ENCODE peak calls at places on chromosomes 6 and 20, in eight cellular contexts. H, X, U, J, D, F, R and B are unnamed samples.

GRCh38 chr6:38720295-38720694 is 5.2 kb downstream of the DNAH8 start:
- DNase-seq in F (no peak), H (no peak), D (no peak), U (no peak), R (no peak), J (no peak), X (no peak), B (no peak)

GRCh38 chr20:38113401-38114325 is 51.4 kb downstream of the TGM2 start:
- DNase-seq in H (no peak), F (no peak), D (no peak), R (no peak), X (no peak), U (no peak), J (peak; percentile 36), B (peak; percentile 55)

GRCh38 chr6:5521322-5521721 is 260.0 kb downstream of the FARS2 start:
- DNase-seq in H (no peak), J (no peak), D (no peak), X (no peak), U (no peak), F (no peak), R (no peak), B (no peak)

GRCh38 chr20:62782149-62782892 is 14.0 kb upstream of the MRGBP start:
- DNase-seq in D (no peak), U (no peak), H (no peak), J (no peak), F (no peak), R (no peak), X (no peak), B (no peak)

GRCh38 chr20:32706486-32706885 is 32.7 kb upstream of the C20orf203 start:
- DNase-seq in U (no peak), J (no peak), D (no peak), R (no peak), X (no peak), H (no peak), F (no peak), B (no peak)

GRCh38 chr6:159038914-159039884 is 5.6 kb downstream of the TAGAP start:
- DNase-seq in X (no peak), R (no peak), F (no peak), H (no peak), U (no peak), J (no peak), D (no peak), B (no peak)

GRCh38 chr6:104940881-104941693 is 15.8 kb upstream of the LIN28B start:
- DNase-seq in X (no peak), R (no peak), U (peak; percentile 10), J (no peak), F (no peak), H (no peak), D (peak; percentile 65), B (no peak)

GRCh38 chr6:13767121-13767794 is 47.1 kb downstream of the MCUR1 start:
- DNase-seq in U (peak; percentile 52), J (no peak), F (no peak), D (peak; percentile 59), H (no peak), R (no peak), X (peak; percentile 65), B (no peak)

GRCh38 chr6:32639440-32640394 is 2.5 kb downstream of the HLA-DQA1 start:
- DNase-seq in F (no peak), R (no peak), H (no peak), U (no peak), J (no peak), D (no peak), X (no peak), B (no peak)

GRCh38 chr6:73610444-73611275 is 43.1 kb downstream of the SLC17A5 start:
- DNase-seq in D (no peak), F (no peak), X (no peak), U (peak; percentile 56), J (no peak), R (peak; percentile 53), H (no peak), B (peak; percentile 62)

GRCh38 chr6:148935705-148936306 is 189.0 kb downstream of the UST start:
- DNase-seq in D (no peak), F (no peak), J (no peak), U (no peak), H (no peak), X (no peak), R (no peak), B (no peak)

GRCh38 chr20:59661621-59662020 is 57.3 kb downstream of the PHACTR3 start:
- DNase-seq in U (no peak), X (no peak), H (no peak), F (no peak), J (peak; percentile 14), R (no peak), D (no peak), B (no peak)

GRCh38 chr6:17473554-17473953 is 80.2 kb downstream of the CAP2 start:
- DNase-seq in D (no peak), J (no peak), R (no peak), U (no peak), H (no peak), F (no peak), X (no peak), B (peak; percentile 58)

GRCh38 chr6:46486186-46486585 is 5.1 kb downstream of the RCAN2 start:
- DNase-seq in X (no peak), R (no peak), D (no peak), F (no peak), U (no peak), J (no peak), H (no peak), B (no peak)

GRCh38 chr6:106063448-106063850 is 22.7 kb upstream of the PRDM1 start:
- DNase-seq in F (no peak), D (no peak), R (no peak), H (no peak), X (no peak), U (no peak), J (no peak), B (no peak)

GRCh38 chr20:17806739-17807441 is 107.1 kb downstream of the BANF2 start:
- DNase-seq in R (no peak), U (no peak), F (no peak), X (peak; percentile 86), H (no peak), D (no peak), J (peak; percentile 38), B (no peak)

GRCh38 chr6:41028618-41029486 is 10.2 kb downstream of the UNC5CL start:
- DNase-seq in J (no peak), R (no peak), H (no peak), X (no peak), F (no peak), U (no peak), D (no peak), B (no peak)

GRCh38 chr6:131982740-131983259 is 31.6 kb upstream of the CCN2 start:
- DNase-seq in H (no peak), D (no peak), U (no peak), R (no peak), F (no peak), J (no peak), X (no peak), B (no peak)

GRCh38 chr6:94893327-94893726 is 684.0 kb upstream of the MANEA start:
- DNase-seq in F (no peak), U (no peak), J (no peak), H (no peak), X (no peak), D (no peak), R (no peak), B (no peak)

GRCh38 chr6:161370882-161371281 is 97.0 kb upstream of the AGPAT4 start:
- DNase-seq in U (peak; percentile 56), F (peak; percentile 54), J (no peak), R (peak; percentile 38), X (peak; percentile 54), D (peak; percentile 72), H (peak; percentile 8), B (peak; percentile 60)

GRCh38 chr20:31849306-31849930 is 4.0 kb upstream of the FOXS1 start:
- DNase-seq in F (no peak), J (no peak), H (no peak), R (no peak), X (no peak), U (no peak), D (no peak), B (no peak)

GRCh38 chr6:135185483-135185882 is 4.4 kb downstream of the MYB start:
- DNase-seq in R (no peak), D (no peak), J (no peak), U (no peak), H (no peak), X (no peak), F (no peak), B (no peak)